ENCODE peak calls at places on chromosomes 5 and 9, in five cellular contexts. N, V, U, Z and L are unnamed samples.

GRCh38 chr5:173518856-173519255 is 97.6 kb downstream of the BOD1 start:
- DNase-seq in N (no peak), V (no peak), U (no peak), Z (no peak), L (no peak)

GRCh38 chr9:16640649-16641048 is 229.8 kb downstream of the BNC2 start:
- DNase-seq in N (no peak), V (peak; percentile 19), U (peak; percentile 72), Z (no peak), L (peak; percentile 45)

GRCh38 chr5:91293131-91293530 is 90.0 kb downstream of the ARRDC3 start:
- DNase-seq in N (no peak), V (peak; percentile 96), U (peak; percentile 57), Z (no peak), L (peak; percentile 71)

GRCh38 chr5:138213161-138214029 is at the start of gene CDC23:
- DNase-seq in N (peak; percentile 97), V (peak; percentile 98), U (peak; percentile 100), Z (peak; percentile 98), L (peak; percentile 98)

GRCh38 chr5:132437604-132438275 is 52.8 kb downstream of the IRF1 start:
- DNase-seq in N (no peak), V (peak; percentile 59), U (peak; percentile 61), Z (peak; percentile 82), L (peak; percentile 44)

GRCh38 chr9:116193636-116194035 is 40.0 kb downstream of the PAPPA start:
- DNase-seq in N (no peak), V (no peak), U (no peak), Z (no peak), L (no peak)

GRCh38 chr9:87713278-87713989 is 12.5 kb upstream of the CTSL start:
- DNase-seq in N (peak; percentile 76), V (no peak), U (peak; percentile 27), Z (no peak), L (no peak)

GRCh38 chr5:82684153-82684552 is 393.0 kb downstream of the TMEM167A start:
- DNase-seq in N (no peak), V (no peak), U (no peak), Z (no peak), L (no peak)

GRCh38 chr5:127909821-127910220 is 173.7 kb upstream of the SLC12A2 start:
- DNase-seq in N (no peak), V (no peak), U (no peak), Z (no peak), L (no peak)

GRCh38 chr5:143657814-143658395 is 154.1 kb upstream of the HMHB1 start:
- DNase-seq in N (no peak), V (no peak), U (no peak), Z (no peak), L (no peak)

GRCh38 chr5:31846934-31847333 is 208.0 kb downstream of the PDZD2 start:
- DNase-seq in N (no peak), V (no peak), U (no peak), Z (no peak), L (no peak)

GRCh38 chr5:31937226-31937625 is 236.9 kb downstream of the GOLPH3 start:
- DNase-seq in N (no peak), V (no peak), U (no peak), Z (no peak), L (no peak)

GRCh38 chr5:87576867-87577266 is 164.1 kb upstream of the CCNH start:
- DNase-seq in N (no peak), V (no peak), U (no peak), Z (no peak), L (no peak)

GRCh38 chr9:69975681-69976080 is 68.0 kb upstream of the MAMDC2 start:
- DNase-seq in N (no peak), V (no peak), U (no peak), Z (no peak), L (no peak)

GRCh38 chr5:122311400-122311887 is 593 bp upstream of the SNCAIP start:
- DNase-seq in N (no peak), V (no peak), U (peak; percentile 73), Z (no peak), L (no peak)

GRCh38 chr9:91315191-91315590 is 46.5 kb downstream of the AUH start:
- DNase-seq in N (no peak), V (no peak), U (peak; percentile 61), Z (no peak), L (no peak)

GRCh38 chr5:43227655-43228054 is 35.6 kb downstream of the NIM1K start:
- DNase-seq in N (peak; percentile 47), V (no peak), U (peak; percentile 62), Z (peak; percentile 20), L (peak; percentile 47)

GRCh38 chr5:81268797-81269196 is 32.6 kb upstream of the ZCCHC9 start:
- DNase-seq in N (peak; percentile 38), V (no peak), U (no peak), Z (no peak), L (no peak)

GRCh38 chr5:179438461-179438860 is 93.2 kb upstream of the ADAMTS2 start:
- DNase-seq in N (no peak), V (no peak), U (no peak), Z (no peak), L (no peak)

GRCh38 chr5:39699164-39699563 is 274.4 kb upstream of the DAB2 start:
- DNase-seq in N (no peak), V (no peak), U (no peak), Z (no peak), L (no peak)

GRCh38 chr9:34430843-34431437 is 27.4 kb downstream of the FAM219A start:
- DNase-seq in N (peak; percentile 13), V (peak; percentile 26), U (peak; percentile 88), Z (peak; percentile 39), L (peak; percentile 92)

GRCh38 chr5:105460721-105461120 is 1898.1 kb upstream of the NUDT12 start:
- DNase-seq in N (no peak), V (no peak), U (peak; percentile 7), Z (no peak), L (no peak)

GRCh38 chr5:6962256-6962655 is 249.0 kb downstream of the TENT4A start:
- DNase-seq in N (no peak), V (no peak), U (no peak), Z (no peak), L (no peak)

GRCh38 chr5:55821731-55822512 is 29.2 kb upstream of the IL31RA start:
- DNase-seq in N (no peak), V (no peak), U (peak; percentile 62), Z (no peak), L (peak; percentile 55)

GRCh38 chr9:127187231-127187956 is 65.0 kb upstream of the ANGPTL2 start:
- DNase-seq in N (peak; percentile 48), V (no peak), U (no peak), Z (no peak), L (peak; percentile 55)

GRCh38 chr9:134885647-134886412 is 5.2 kb downstream of the FCN2 start:
- DNase-seq in N (no peak), V (no peak), U (no peak), Z (no peak), L (no peak)

GRCh38 chr9:5626727-5627634 is 1.9 kb upstream of the RIC1 start:
- DNase-seq in N (no peak), V (peak; percentile 93), U (no peak), Z (peak; percentile 98), L (no peak)

GRCh38 chr9:35423499-35423898 is 66.4 kb upstream of the RUSC2 start:
- DNase-seq in N (no peak), V (no peak), U (no peak), Z (no peak), L (no peak)

GRCh38 chr9:27260789-27261516 is 36.0 kb downstream of the EQTN start:
- DNase-seq in N (no peak), V (no peak), U (no peak), Z (no peak), L (no peak)
- H3K4me2 ChIP-seq in N (no peak overlapping the region), V (no peak overlapping the region), U (no peak overlapping the region), Z (no peak overlapping the region), L (no peak overlapping the region)

GRCh38 chr5:126519637-126520592 is 75.1 kb downstream of the ALDH7A1 start:
- DNase-seq in N (no peak), V (no peak), U (no peak), Z (no peak), L (no peak)
- TF ChIP-seq EZH2phosphoT487 in N (no peak), V (no peak), U (no peak), Z (no peak), L (no peak)

GRCh38 chr9:13587581-13587980 is 308.1 kb upstream of the MPDZ start:
- DNase-seq in N (no peak), V (no peak), U (no peak), Z (no peak), L (peak; percentile 9)

GRCh38 chr9:13588151-13589043 is 308.9 kb upstream of the MPDZ start:
- DNase-seq in N (no peak), V (no peak), U (no peak), Z (no peak), L (no peak)

GRCh38 chr9:13589044-13589737 is 309.7 kb upstream of the MPDZ start:
- DNase-seq in N (no peak), V (no peak), U (peak; percentile 34), Z (no peak), L (no peak)

GRCh38 chr9:13586726-13587392 is 307.4 kb upstream of the MPDZ start:
- DNase-seq in N (no peak), V (no peak), U (no peak), Z (no peak), L (no peak)
- H3K27ac ChIP-seq in N (no peak overlapping the region), V (no peak overlapping the region), U (no peak overlapping the region), Z (no peak overlapping the region), L (no peak overlapping the region)

DNA sequence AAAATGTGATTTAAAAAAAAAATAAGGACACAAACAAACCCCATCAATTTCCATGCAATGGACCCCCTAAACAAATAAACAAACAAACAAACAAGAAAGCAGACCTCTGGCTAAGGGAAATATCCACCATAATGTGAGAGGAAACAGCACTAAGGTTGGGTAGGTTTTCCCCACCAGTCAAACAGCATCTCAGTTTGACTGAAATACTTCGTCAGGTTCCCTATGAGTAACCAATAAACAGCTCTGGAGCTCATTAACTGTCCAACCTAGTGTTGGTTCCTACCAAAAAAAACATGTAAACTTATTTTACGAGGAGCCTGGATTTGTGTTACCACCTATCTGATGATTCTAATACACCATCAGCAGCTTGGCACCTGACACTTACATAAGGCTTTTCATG is 198.5 kb upstream of the TARS1 start:
- DNase-seq in N (no peak), V (no peak), U (no peak), Z (no peak), L (no peak)
- H3K4me2 ChIP-seq in N (no peak overlapping the region), V (peak overlapping the region; percentile 23), U (no peak overlapping the region), Z (peak overlapping the region; percentile 27), L (no peak overlapping the region)

GRCh38 chr9:130939405-130939941 is 426 bp upstream of the FIBCD1 start:
- DNase-seq in N (no peak), V (no peak), U (peak; percentile 68), Z (no peak), L (peak; percentile 91)
- TF ChIP-seq EZH2phosphoT487 in N (no peak), V (no peak), U (no peak), Z (no peak), L (no peak)

GRCh38 chr9:570187-570586 is 271.3 kb upstream of the DMRT1 start:
- DNase-seq in N (no peak), V (no peak), U (no peak), Z (peak; percentile 46), L (no peak)

GRCh38 chr9:571745-572144 is 269.8 kb upstream of the DMRT1 start:
- DNase-seq in N (no peak), V (no peak), U (no peak), Z (no peak), L (no peak)

GRCh38 chr9:573551-574410 is 267.7 kb upstream of the DMRT1 start:
- DNase-seq in N (no peak), V (no peak), U (peak; percentile 77), Z (no peak), L (peak; percentile 43)

GRCh38 chr9:569276-569675 is 272.2 kb upstream of the DMRT1 start:
- DNase-seq in N (no peak), V (no peak), U (no peak), Z (peak; percentile 77), L (no peak)

GRCh38 chr9:571066-571465 is 270.4 kb upstream of the DMRT1 start:
- DNase-seq in N (no peak), V (no peak), U (no peak), Z (peak; percentile 50), L (no peak)
- H3K27ac ChIP-seq in N (no peak overlapping the region), V (no peak overlapping the region), U (no peak overlapping the region), Z (peak overlapping the region; percentile 96), L (no peak overlapping the region)